ENCODE peak calls at places on chromosomes 1 and 21, in five cellular contexts. One of them, this sample, is unnamed.
A peak's percentile ranks its signal among the peaks of the same experiment; 100 is the strongest.

GRCh38 chr1:19613075-19613748 is 30.9 kb upstream of the NBL1 start:
- DNase-seq in nephron progenitor cell: no peak
- DNase-seq in A549: no peak
- DNase-seq in heart left ventricle: no peak
- DNase-seq in body of pancreas: no peak
- DNase-seq in this sample: no peak

GRCh38 chr1:155002479-155003226 is at the start of gene ZBTB7B:
- DNase-seq in nephron progenitor cell: peak; percentile 43
- DNase-seq in A549: peak; percentile 57
- DNase-seq in heart left ventricle: peak; percentile 36
- DNase-seq in body of pancreas: peak; percentile 73
- DNase-seq in this sample: no peak

GRCh38 chr1:165257969-165258459 is 98.5 kb downstream of the LMX1A start:
- DNase-seq in nephron progenitor cell: peak; percentile 70
- DNase-seq in A549: peak; percentile 65
- DNase-seq in heart left ventricle: peak; percentile 56
- DNase-seq in body of pancreas: peak; percentile 87
- DNase-seq in this sample: peak; percentile 24

GRCh38 chr21:33069994-33070811 is at the start of gene OLIG1:
- DNase-seq in nephron progenitor cell: peak; percentile 69
- DNase-seq in A549: peak; percentile 55
- DNase-seq in heart left ventricle: no peak
- DNase-seq in body of pancreas: peak; percentile 36
- DNase-seq in this sample: no peak

GRCh38 chr1:209881271-209882018 is 53.7 kb downstream of the UTP25 start:
- DNase-seq in nephron progenitor cell: peak; percentile 12
- DNase-seq in A549: no peak
- DNase-seq in heart left ventricle: no peak
- DNase-seq in body of pancreas: no peak
- DNase-seq in this sample: no peak

GRCh38 chr1:179017383-179018326 is 8.0 kb upstream of the FAM20B start:
- DNase-seq in nephron progenitor cell: no peak
- DNase-seq in A549: peak; percentile 40
- DNase-seq in heart left ventricle: no peak
- DNase-seq in body of pancreas: no peak
- DNase-seq in this sample: no peak

GRCh38 chr21:31266241-31266640 is 77.8 kb downstream of the TIAM1 start:
- DNase-seq in nephron progenitor cell: no peak
- DNase-seq in A549: no peak
- DNase-seq in heart left ventricle: no peak
- DNase-seq in body of pancreas: no peak
- DNase-seq in this sample: no peak

GRCh38 chr1:1420654-1421134 is 382 bp downstream of the ANKRD65 start:
- DNase-seq in nephron progenitor cell: no peak
- DNase-seq in A549: no peak
- DNase-seq in heart left ventricle: no peak
- DNase-seq in body of pancreas: no peak
- DNase-seq in this sample: no peak

GRCh38 chr21:43810505-43811261 is 21.3 kb downstream of the RRP1 start:
- DNase-seq in nephron progenitor cell: peak; percentile 95
- DNase-seq in A549: peak; percentile 66
- DNase-seq in heart left ventricle: peak; percentile 83
- DNase-seq in body of pancreas: peak; percentile 84
- DNase-seq in this sample: no peak

GRCh38 chr21:31872072-31872451 is 758 bp upstream of the HUNK start:
- DNase-seq in nephron progenitor cell: no peak
- DNase-seq in A549: no peak
- DNase-seq in heart left ventricle: no peak
- DNase-seq in body of pancreas: no peak
- DNase-seq in this sample: no peak

GRCh38 chr1:51482881-51483280 is 36.2 kb downstream of the EPS15 start:
- DNase-seq in nephron progenitor cell: no peak
- DNase-seq in A549: no peak
- DNase-seq in heart left ventricle: no peak
- DNase-seq in body of pancreas: no peak
- DNase-seq in this sample: no peak

GRCh38 chr1:42145190-42145716 is 8.0 kb upstream of the GUCA2B start:
- DNase-seq in nephron progenitor cell: no peak
- DNase-seq in A549: no peak
- DNase-seq in heart left ventricle: no peak
- DNase-seq in body of pancreas: no peak
- DNase-seq in this sample: no peak

GRCh38 chr1:65027699-65028358 is 61.5 kb upstream of the JAK1 start:
- DNase-seq in nephron progenitor cell: no peak
- DNase-seq in A549: no peak
- DNase-seq in heart left ventricle: peak; percentile 37
- DNase-seq in body of pancreas: peak; percentile 80
- DNase-seq in this sample: no peak

GRCh38 chr1:53946252-53947171 is at the start of gene LRRC42:
- DNase-seq in nephron progenitor cell: no peak
- DNase-seq in A549: no peak
- DNase-seq in heart left ventricle: no peak
- DNase-seq in body of pancreas: peak; percentile 69
- DNase-seq in this sample: no peak

GRCh38 chr1:40742363-40743061 is 41.1 kb upstream of the KCNQ4 start:
- DNase-seq in nephron progenitor cell: no peak
- DNase-seq in A549: no peak
- DNase-seq in heart left ventricle: no peak
- DNase-seq in body of pancreas: no peak
- DNase-seq in this sample: no peak

GRCh38 chr1:245969274-245969673 is 537.8 kb downstream of the SMYD3 start:
- DNase-seq in nephron progenitor cell: no peak
- DNase-seq in A549: no peak
- DNase-seq in heart left ventricle: no peak
- DNase-seq in body of pancreas: no peak
- DNase-seq in this sample: peak; percentile 23

DNA sequence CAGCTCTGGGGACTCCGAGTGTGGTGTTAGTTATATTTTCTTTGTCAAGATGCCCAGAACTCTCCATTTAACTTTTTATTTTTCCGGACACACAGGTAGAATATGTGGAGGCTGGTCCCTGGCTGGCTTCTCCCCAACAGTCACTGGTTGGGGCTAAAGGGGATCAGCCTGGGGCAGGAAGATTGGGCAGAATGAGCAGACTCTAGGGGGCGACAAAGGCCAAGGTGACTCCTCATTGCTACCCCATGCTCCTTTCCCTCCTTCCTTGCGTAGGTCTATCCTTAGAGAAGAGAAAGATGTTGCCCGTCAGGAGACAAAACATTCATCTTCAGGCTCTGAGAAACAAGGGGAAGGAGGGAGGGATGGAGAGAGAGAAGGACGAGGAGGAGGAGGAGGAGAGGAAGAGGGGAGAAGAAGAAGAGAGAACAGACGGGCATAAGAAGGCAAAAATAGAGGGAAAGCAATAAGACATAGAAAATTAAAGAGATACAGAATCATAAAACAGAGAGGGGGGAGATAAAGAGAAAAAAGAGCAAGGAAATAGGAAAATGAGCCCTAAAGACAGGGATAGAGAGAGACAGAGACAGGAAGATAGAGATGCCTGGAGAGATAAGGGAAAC is 89.9 kb downstream of the FOXD2 start:
- DNase-seq in nephron progenitor cell: no peak
- DNase-seq in A549: no peak
- DNase-seq in heart left ventricle: no peak
- DNase-seq in body of pancreas: no peak
- DNase-seq in this sample: no peak
- TF ChIP-seq CTCF in nephron progenitor cell: peak; percentile 29
- TF ChIP-seq CTCF in A549: peak; percentile 26
- TF ChIP-seq CTCF in heart left ventricle: peak; percentile 45
- TF ChIP-seq CTCF in body of pancreas: peak; percentile 58
- TF ChIP-seq CTCF in this sample: peak; percentile 11

GRCh38 chr1:215241451-215241850 is 158.9 kb downstream of the KCNK2 start:
- DNase-seq in nephron progenitor cell: no peak
- DNase-seq in A549: no peak
- DNase-seq in heart left ventricle: no peak
- DNase-seq in body of pancreas: no peak
- DNase-seq in this sample: no peak

DNA sequence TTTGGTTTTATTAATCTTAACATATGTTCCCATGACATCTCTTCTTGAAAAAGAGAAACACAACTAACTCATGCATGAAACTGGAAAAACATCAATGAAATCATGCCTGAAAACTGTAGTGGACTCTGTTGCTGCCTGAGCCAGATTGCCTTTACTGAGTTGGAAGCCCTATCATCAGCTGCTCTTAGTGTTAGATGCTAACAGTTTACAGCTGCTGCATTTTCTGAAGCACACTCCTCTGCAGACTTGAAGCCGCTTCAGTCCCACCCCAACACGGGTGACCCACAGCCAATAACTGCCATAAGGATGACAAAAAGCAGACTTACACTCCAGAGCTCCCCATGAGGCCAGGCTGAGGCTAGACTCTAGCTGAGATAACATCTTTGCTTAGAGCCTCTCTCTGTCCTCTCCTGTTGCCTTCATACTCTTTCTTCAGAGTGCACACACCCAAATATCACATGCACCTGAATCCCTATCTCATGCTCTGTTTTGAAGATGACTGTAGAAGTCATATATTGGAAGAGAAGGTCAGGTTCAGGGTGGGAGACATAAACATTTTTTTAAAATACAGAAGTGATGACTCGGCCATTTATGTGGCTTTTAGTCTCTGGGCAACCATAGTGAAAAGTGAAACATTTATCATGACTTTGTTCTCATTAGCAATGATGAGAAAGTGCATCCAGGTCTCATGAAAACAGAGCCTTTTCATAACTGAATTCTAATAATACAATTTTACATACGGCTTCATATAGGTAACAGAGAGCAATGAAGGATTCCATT is 160.9 kb downstream of the KCNK2 start:
- DNase-seq in nephron progenitor cell: no peak
- DNase-seq in A549: no peak
- DNase-seq in heart left ventricle: no peak
- DNase-seq in body of pancreas: peak; percentile 2
- DNase-seq in this sample: no peak
- TF ChIP-seq CTCF in nephron progenitor cell: no peak
- TF ChIP-seq CTCF in A549: no peak
- TF ChIP-seq CTCF in heart left ventricle: no peak
- TF ChIP-seq CTCF in body of pancreas: no peak
- TF ChIP-seq CTCF in this sample: no peak

GRCh38 chr1:196773713-196774112 is 927 bp upstream of the CFHR3 start:
- DNase-seq in nephron progenitor cell: no peak
- DNase-seq in A549: no peak
- DNase-seq in heart left ventricle: no peak
- DNase-seq in body of pancreas: no peak
- DNase-seq in this sample: no peak

GRCh38 chr1:196777603-196778002 is 3.0 kb downstream of the CFHR3 start:
- DNase-seq in nephron progenitor cell: no peak
- DNase-seq in A549: no peak
- DNase-seq in heart left ventricle: no peak
- DNase-seq in body of pancreas: no peak
- DNase-seq in this sample: no peak

GRCh38 chr1:196774603-196775002 is at the start of gene CFHR3:
- DNase-seq in nephron progenitor cell: no peak
- DNase-seq in A549: no peak
- DNase-seq in heart left ventricle: no peak
- DNase-seq in body of pancreas: no peak
- DNase-seq in this sample: no peak

GRCh38 chr1:196774195-196774594 is 445 bp upstream of the CFHR3 start:
- DNase-seq in nephron progenitor cell: no peak
- DNase-seq in A549: no peak
- DNase-seq in heart left ventricle: no peak
- DNase-seq in body of pancreas: no peak
- DNase-seq in this sample: no peak

DNA sequence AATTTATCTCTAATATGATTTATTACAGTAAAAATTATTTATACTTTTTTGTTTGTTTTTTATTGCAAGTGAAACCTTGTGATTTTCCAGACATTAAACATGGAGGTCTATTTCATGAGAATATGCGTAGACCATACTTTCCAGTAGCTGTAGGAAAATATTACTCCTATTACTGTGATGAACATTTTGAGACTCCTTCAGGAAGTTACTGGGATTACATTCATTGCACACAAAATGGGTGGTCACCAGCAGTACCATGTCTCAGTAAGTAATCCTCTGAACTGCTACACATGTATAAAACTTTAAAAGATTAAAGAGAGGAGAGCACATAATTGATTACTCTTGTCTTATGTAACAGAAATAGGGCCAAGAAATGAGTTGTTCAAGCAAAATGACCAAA is 4.5 kb downstream of the CFHR3 start:
- DNase-seq in nephron progenitor cell: no peak
- DNase-seq in A549: peak; percentile 1
- DNase-seq in heart left ventricle: no peak
- DNase-seq in body of pancreas: no peak
- DNase-seq in this sample: no peak
- TF ChIP-seq CTCF in nephron progenitor cell: peak; percentile 9
- TF ChIP-seq CTCF in A549: no peak
- TF ChIP-seq CTCF in heart left ventricle: no peak
- TF ChIP-seq CTCF in body of pancreas: no peak
- TF ChIP-seq CTCF in this sample: no peak

DNA sequence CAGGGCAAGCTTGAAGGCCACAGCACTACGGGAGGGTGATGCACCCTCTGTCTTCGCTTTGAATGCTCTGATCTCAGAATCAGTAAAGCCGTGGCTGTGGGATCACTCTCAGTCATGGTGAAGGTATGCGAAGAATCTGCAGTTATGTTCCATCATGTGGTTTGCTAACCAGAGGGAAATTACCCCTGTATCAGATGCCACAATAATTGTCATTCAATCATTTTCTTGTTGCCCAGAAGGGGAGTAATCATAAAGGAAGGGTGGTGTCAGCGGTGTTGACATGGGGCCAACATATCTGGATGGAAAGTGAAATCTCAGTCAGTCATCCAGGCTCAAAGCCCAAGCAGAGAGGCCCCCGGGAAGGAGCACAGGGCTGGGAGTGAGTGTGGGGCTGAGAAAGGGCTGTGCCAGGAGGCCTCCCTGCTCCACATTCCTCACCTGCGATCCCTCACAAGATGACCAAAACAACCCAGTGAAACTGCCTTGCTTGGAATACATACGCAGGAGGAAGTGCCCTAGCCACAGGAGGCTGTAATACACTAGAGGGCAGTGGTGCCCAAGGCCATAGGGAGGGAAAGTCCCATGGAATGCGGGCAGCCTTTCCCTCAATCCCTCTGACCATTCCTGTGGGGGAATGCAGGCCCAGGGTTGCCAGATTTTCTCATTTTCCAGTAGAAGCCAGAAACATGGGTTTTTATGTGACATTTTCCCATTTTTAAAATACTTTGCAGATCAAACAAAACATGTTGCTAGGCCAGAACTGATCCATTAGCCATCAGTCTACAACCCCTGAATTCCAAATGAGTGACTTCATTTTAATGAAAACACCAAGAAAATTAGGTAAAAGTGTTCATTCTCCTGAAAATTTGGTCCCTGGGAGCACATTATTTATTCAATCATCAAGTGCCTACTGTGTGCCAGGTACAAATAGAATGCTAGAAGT is 95.7 kb upstream of the VANGL1 start:
- DNase-seq in nephron progenitor cell: peak; percentile 29
- DNase-seq in A549: peak; percentile 79
- DNase-seq in heart left ventricle: peak; percentile 25
- DNase-seq in body of pancreas: peak; percentile 72
- DNase-seq in this sample: peak; percentile 66
- TF ChIP-seq CTCF in nephron progenitor cell: peak; percentile 44
- TF ChIP-seq CTCF in A549: peak; percentile 59
- TF ChIP-seq CTCF in heart left ventricle: peak; percentile 21
- TF ChIP-seq CTCF in body of pancreas: peak; percentile 70
- TF ChIP-seq CTCF in this sample: peak; percentile 69